ENCODE peak calls at places on chromosomes 6 and 20, in nine cellular contexts. D is DND-41, E is Peyer's patch, R is astrocyte of the spinal cord, V is dorsolateral prefrontal cortex, F is keratinocyte, Y is bronchial epithelial cell, J is foreskin fibroblast, N is BE2C. L is an unnamed sample.

GRCh38 chr6:154535146-154535545 is 24.7 kb upstream of the CNKSR3 start:
- DNase-seq in D (no peak), R (no peak), J (no peak), Y (no peak), E (no peak), N (no peak), V (no peak), F (no peak), L (no peak)

GRCh38 chr6:11974089-11974488 is 38.0 kb upstream of the HIVEP1 start:
- DNase-seq in R (peak), N (no peak), J (no peak), V (no peak), E (no peak), D (no peak), F (no peak), Y (peak), L (no peak)

GRCh38 chr20:20205141-20205861 is 153.0 kb downstream of the CFAP61 start:
- DNase-seq in Y (no peak), D (no peak), N (no peak), J (no peak), E (no peak), V (no peak), F (no peak), R (no peak), L (no peak)

GRCh38 chr20:34883809-34884208 is 7.4 kb downstream of the ACSS2 start:
- DNase-seq in J (no peak), V (no peak), E (no peak), Y (no peak), N (no peak), D (no peak), F (no peak), R (no peak), L (no peak)

GRCh38 chr6:75735491-75736186 is 13.4 kb upstream of the MYO6 start:
- DNase-seq in J (no peak), E (no peak), R (peak), V (no peak), F (no peak), D (no peak), N (no peak), Y (peak), L (no peak)

GRCh38 chr20:916125-916799 is at the start of gene ANGPT4:
- DNase-seq in D (no peak), Y (no peak), F (no peak), J (no peak), V (no peak), E (no peak), R (no peak), N (no peak), L (no peak)

GRCh38 chr6:89148016-89148750 is 2.3 kb downstream of the PM20D2 start:
- DNase-seq in Y (no peak), F (no peak), D (no peak), R (no peak), N (no peak), E (no peak), J (no peak), V (no peak), L (no peak)

GRCh38 chr6:87979737-87980136 is 67.9 kb upstream of the SPACA1 start:
- DNase-seq in J (no peak), E (no peak), D (no peak), F (no peak), Y (no peak), V (no peak), R (no peak), N (no peak), L (no peak)

GRCh38 chr20:53434662-53435061 is 159.0 kb downstream of the ZNF217 start:
- DNase-seq in J (no peak), F (no peak), V (no peak), E (no peak), N (no peak), D (no peak), Y (peak), R (no peak), L (no peak)

GRCh38 chr6:138397128-138397814 is 6.8 kb upstream of the HEBP2 start:
- DNase-seq in D (no peak), R (no peak), E (no peak), V (no peak), J (peak), F (no peak), N (no peak), Y (no peak), L (no peak)

GRCh38 chr6:140319209-140319608 is 944.8 kb upstream of the CITED2 start:
- DNase-seq in F (no peak), J (peak), V (no peak), N (no peak), D (no peak), Y (no peak), E (no peak), R (peak), L (no peak)

GRCh38 chr6:84057908-84058307 is 24.3 kb downstream of the MRAP2 start:
- DNase-seq in V (no peak), N (peak), J (no peak), D (no peak), F (no peak), E (no peak), R (no peak), Y (no peak), L (no peak)

GRCh38 chr6:51554029-51554428 is 533.4 kb downstream of the PKHD1 start:
- DNase-seq in N (peak), Y (no peak), J (no peak), F (no peak), E (no peak), V (no peak), R (no peak), D (no peak), L (no peak)

GRCh38 chr6:36679043-36679821 is 718 bp downstream of the CDKN1A start:
- DNase-seq in J (no peak), F (no peak), N (peak), R (peak), E (peak), Y (no peak), V (no peak), D (no peak), L (peak)

GRCh38 chr6:134035823-134036296 is 16.6 kb downstream of the SLC2A12 start:
- DNase-seq in J (peak), N (no peak), E (no peak), R (peak), Y (peak), F (peak), D (no peak), V (peak), L (no peak)

GRCh38 chr6:126033696-126034095 is 47.4 kb downstream of the TRMT11 start:
- DNase-seq in D (no peak), N (peak), Y (peak), R (peak), F (peak), E (no peak), V (no peak), J (peak), L (no peak)

GRCh38 chr20:37524221-37524700 is 3.2 kb downstream of the NNAT start:
- DNase-seq in F (no peak), N (no peak), V (no peak), D (no peak), R (no peak), J (no peak), E (peak), Y (peak), L (no peak)

GRCh38 chr20:24588047-24588635 is 118.7 kb downstream of the SYNDIG1 start:
- DNase-seq in F (no peak), Y (no peak), J (no peak), V (peak), E (no peak), R (no peak), N (no peak), D (no peak), L (no peak)

GRCh38 chr6:143544019-143544681 is 32.6 kb upstream of the FUCA2 start:
- DNase-seq in D (no peak), F (no peak), R (no peak), J (no peak), N (no peak), Y (no peak), V (no peak), E (no peak), L (no peak)

GRCh38 chr6:166767191-166767590 is 140.1 kb upstream of the RPS6KA2 start:
- DNase-seq in F (no peak), N (no peak), D (no peak), J (no peak), E (no peak), V (no peak), R (no peak), Y (no peak), L (no peak)

GRCh38 chr6:50087231-50087954 is 37.7 kb upstream of the DEFB112 start:
- DNase-seq in V (no peak), J (peak), R (peak), F (peak), N (no peak), Y (peak), E (no peak), D (no peak), L (no peak)

GRCh38 chr20:58374906-58375760 is 13.9 kb upstream of the VAPB start:
- DNase-seq in N (no peak), E (no peak), J (peak), V (no peak), F (no peak), R (peak), D (no peak), Y (no peak), L (no peak)

GRCh38 chr6:14559754-14560527 is 442.4 kb downstream of the CD83 start:
- DNase-seq in F (no peak), Y (peak), E (no peak), V (no peak), R (no peak), J (peak), D (no peak), N (no peak), L (no peak)

GRCh38 chr20:3766381-3766780 is 1.2 kb downstream of the ADISSP start:
- DNase-seq in Y (no peak), D (no peak), R (no peak), J (no peak), V (no peak), F (no peak), N (no peak), E (no peak), L (no peak)

GRCh38 chr20:15200139-15200538 is 862.7 kb upstream of the FLRT3 start:
- DNase-seq in V (no peak), N (no peak), F (no peak), J (no peak), D (no peak), E (no peak), Y (peak), R (no peak), L (no peak)

GRCh38 chr6:167079853-167080297 is 43.0 kb upstream of the CCR6 start:
- DNase-seq in V (no peak), F (no peak), Y (no peak), E (no peak), J (no peak), D (no peak), N (no peak), R (no peak), L (peak)

GRCh38 chr6:93423542-93423941 is 4.2 kb upstream of the EPHA7 start:
- DNase-seq in E (no peak), J (no peak), R (peak), D (peak), N (peak), V (peak), F (no peak), Y (peak), L (no peak)

GRCh38 chr6:100461273-100461919 is 3.3 kb downstream of the SIM1 start:
- DNase-seq in J (no peak), R (peak), Y (no peak), F (no peak), V (no peak), N (no peak), D (no peak), E (no peak), L (no peak)

GRCh38 chr20:16262594-16262993 is 310.7 kb downstream of the KIF16B start:
- DNase-seq in J (no peak), V (no peak), D (no peak), E (no peak), N (no peak), Y (no peak), R (no peak), F (no peak), L (no peak)

GRCh38 chr6:34147906-34148701 is 2.2 kb upstream of the GRM4 start:
- DNase-seq in N (no peak), E (no peak), F (no peak), R (no peak), Y (no peak), V (no peak), J (no peak), D (no peak), L (no peak)

GRCh38 chr6:140960566-140960965 is 1172.2 kb upstream of the GJE1 start:
- DNase-seq in E (no peak), N (no peak), D (no peak), R (peak), J (no peak), Y (peak), V (no peak), F (no peak), L (no peak)

GRCh38 chr6:19204445-19204844 is 632.7 kb upstream of the ID4 start:
- DNase-seq in E (no peak), Y (peak), R (no peak), J (no peak), N (no peak), F (no peak), D (no peak), V (no peak), L (no peak)

GRCh38 chr6:156390621-156391378 is 386.4 kb upstream of the ARID1B start:
- DNase-seq in N (peak), E (no peak), J (no peak), V (no peak), R (no peak), D (no peak), Y (no peak), F (no peak), L (no peak)

GRCh38 chr20:46694484-46694883 is 5.2 kb upstream of the TP53RK start:
- DNase-seq in J (no peak), R (peak), Y (no peak), V (no peak), E (no peak), F (no peak), D (peak), N (no peak), L (no peak)

GRCh38 chr6:37623666-37624065 is 74.0 kb downstream of the MDGA1 start:
- DNase-seq in F (no peak), R (no peak), E (no peak), J (no peak), D (no peak), N (no peak), V (no peak), Y (peak), L (no peak)

GRCh38 chr20:25553819-25554296 is 31.5 kb downstream of the NINL start:
- DNase-seq in E (no peak), N (peak), V (peak), J (peak), Y (no peak), R (peak), D (no peak), F (no peak), L (no peak)

GRCh38 chr6:52788478-52788877 is 15.1 kb downstream of the GSTA1 start:
- DNase-seq in F (no peak), N (no peak), R (no peak), Y (no peak), D (no peak), E (no peak), V (no peak), J (no peak), L (no peak)

GRCh38 chr6:45630314-45630713 is 252.6 kb upstream of the SUPT3H start:
- DNase-seq in N (no peak), Y (no peak), D (no peak), E (no peak), J (no peak), R (no peak), V (no peak), F (no peak), L (no peak)

GRCh38 chr6:45658958-45659357 is 281.2 kb upstream of the SUPT3H start:
- DNase-seq in E (no peak), N (no peak), R (no peak), F (no peak), J (no peak), Y (no peak), D (peak), V (no peak), L (no peak)

GRCh38 chr20:63828951-63829350 is 2.1 kb downstream of the ZBTB46 start:
- DNase-seq in N (no peak), F (no peak), Y (no peak), R (no peak), J (no peak), D (no peak), V (no peak), E (no peak), L (no peak)
- H3K4me3 ChIP-seq in N (no peak), F (no peak), Y (no peak), R (peak), J (no peak), D (no peak), V (peak), E (peak), L (no peak)

GRCh38 chr20:59443558-59443957 is 143.1 kb downstream of the EDN3 start:
- DNase-seq in V (no peak), E (no peak), F (no peak), J (no peak), Y (no peak), R (no peak), D (no peak), N (no peak), L (no peak)
- H3K4me3 ChIP-seq in V (no peak), E (no peak), F (no peak), J (no peak), Y (no peak), R (no peak), D (no peak), N (no peak), L (no peak)

DNA sequence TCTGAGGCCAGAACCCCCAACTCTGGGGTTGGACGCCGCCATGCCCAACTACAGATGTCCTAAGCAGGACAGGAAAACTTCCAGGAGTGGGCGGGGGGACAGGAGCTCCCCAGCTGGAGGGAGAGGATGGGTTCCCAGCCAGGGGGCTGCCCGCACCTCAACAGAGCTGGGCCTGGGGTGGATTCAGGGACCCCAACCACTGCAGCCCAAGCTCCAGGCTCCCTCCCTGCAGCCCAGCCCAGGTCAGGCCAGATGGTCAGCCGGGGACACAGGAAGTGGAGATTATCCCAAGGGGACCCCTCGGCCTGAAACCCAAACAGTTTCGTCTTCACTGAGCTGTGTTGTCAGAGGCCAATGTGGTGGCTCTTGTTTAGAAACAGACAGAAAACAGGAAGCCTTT is 9.4 kb downstream of the LAMA5 start:
- DNase-seq in F (no peak), N (peak), V (no peak), E (no peak), D (no peak), Y (no peak), J (no peak), R (no peak), L (no peak)
- H3K4me3 ChIP-seq in F (no peak), N (no peak), V (no peak), E (peak), D (no peak), Y (no peak), J (no peak), R (no peak), L (no peak)

DNA sequence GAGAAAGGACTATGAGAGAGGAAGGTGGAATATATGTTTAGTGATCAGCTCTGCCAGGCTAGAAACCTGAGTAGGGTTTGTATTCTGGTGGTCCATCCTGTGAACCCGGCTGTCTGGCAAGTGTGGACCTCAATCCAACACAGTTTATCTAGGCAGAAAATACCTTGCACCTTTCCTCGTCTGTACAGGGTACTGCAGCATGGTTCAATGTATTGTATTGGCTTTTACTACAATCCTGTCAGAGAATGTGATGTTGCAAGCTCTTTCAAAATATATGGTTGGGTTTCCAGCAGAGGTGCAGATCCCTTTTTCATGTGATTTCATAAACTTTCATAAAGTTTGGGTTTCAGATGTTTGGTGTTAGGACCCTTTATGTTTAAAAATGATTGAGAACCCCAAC is 106.7 kb downstream of the RTN4IP1 start:
- DNase-seq in N (no peak), J (no peak), D (no peak), Y (no peak), E (no peak), R (no peak), F (no peak), V (no peak), L (no peak)
- H3K4me3 ChIP-seq in N (no peak), J (no peak), D (peak), Y (no peak), E (peak), R (no peak), F (no peak), V (no peak), L (peak)

DNA sequence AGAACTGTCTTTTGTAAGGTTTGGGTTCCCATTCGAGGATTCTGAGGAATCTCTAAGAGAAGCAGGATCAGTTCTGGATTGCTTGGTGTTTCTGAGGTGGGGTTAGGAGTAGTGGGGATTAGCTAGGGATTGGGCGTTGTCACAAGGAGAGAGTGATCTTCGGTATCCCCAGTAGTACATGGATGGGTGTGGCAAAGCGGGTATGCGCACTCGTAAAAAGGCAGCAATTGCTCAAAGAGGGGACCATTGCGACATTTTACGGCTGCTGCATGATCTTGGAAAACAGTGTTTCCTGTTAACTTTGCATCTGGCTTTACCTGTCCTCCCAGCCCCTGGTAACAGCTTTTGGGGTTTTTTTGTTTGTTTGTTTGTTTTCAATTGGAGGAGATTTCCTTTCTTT is 9.7 kb upstream of the ZSCAN9 start:
- DNase-seq in F (no peak), V (no peak), D (no peak), E (no peak), N (no peak), Y (no peak), J (no peak), R (no peak), L (no peak)
- H3K4me3 ChIP-seq in F (no peak), V (no peak), D (no peak), E (peak), N (no peak), Y (no peak), J (no peak), R (no peak), L (no peak)

DNA sequence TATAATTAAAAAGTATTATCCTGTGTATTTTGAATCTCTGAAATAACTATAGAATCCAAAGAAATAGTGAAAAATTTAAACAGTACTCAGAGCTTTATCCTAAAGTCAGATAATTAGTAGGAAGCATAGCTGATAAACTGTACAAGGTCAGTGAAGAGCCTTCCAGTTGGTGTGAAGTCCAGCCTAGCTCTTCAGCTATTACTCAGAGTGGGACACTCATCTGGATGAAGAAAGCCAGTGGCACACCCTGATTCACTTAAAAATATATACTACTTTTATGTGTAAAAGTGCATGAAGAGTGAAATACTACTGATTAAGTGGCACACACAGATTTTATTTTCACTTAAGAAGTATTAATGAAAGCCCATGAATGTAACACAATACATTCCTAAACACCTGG is 3.1 kb downstream of the IFNGR1 start:
- DNase-seq in F (no peak), J (no peak), V (no peak), R (no peak), N (no peak), Y (peak), E (no peak), D (no peak), L (no peak)
- H3K4me3 ChIP-seq in F (peak), J (no peak), V (peak), R (no peak), N (no peak), Y (peak), E (peak), D (no peak), L (no peak)

GRCh38 chr6:26332408-26332807 is 32.6 kb upstream of the BTN3A2 start:
- DNase-seq in E (no peak), N (no peak), J (no peak), R (no peak), D (no peak), Y (no peak), F (no peak), V (no peak), L (no peak)
- H3K4me3 ChIP-seq in E (no peak), N (peak), J (peak), R (peak), D (no peak), Y (peak), F (no peak), V (no peak), L (no peak)

DNA sequence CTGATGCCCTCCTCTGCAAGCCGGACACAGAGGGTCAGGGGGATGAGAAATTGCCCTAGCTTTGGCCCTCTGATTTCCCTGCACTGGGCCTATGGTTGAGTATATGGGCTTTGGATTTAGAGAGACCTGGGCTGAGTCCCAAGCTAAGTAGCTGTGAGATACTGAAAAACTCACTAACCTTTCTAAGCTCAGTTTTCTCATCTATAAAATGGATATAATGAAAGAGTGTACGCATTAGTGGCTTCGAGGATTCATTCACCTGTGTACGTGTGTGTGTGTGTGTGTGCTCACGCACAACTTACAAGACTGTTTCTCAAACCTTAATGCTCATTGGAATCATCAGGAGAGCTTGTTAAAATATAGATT is 12.7 kb upstream of the RBPJL start:
- DNase-seq in R (no peak), N (no peak), F (no peak), D (no peak), E (no peak), Y (no peak), V (no peak), J (no peak), L (no peak)
- H3K4me3 ChIP-seq in R (peak), N (peak), F (no peak), D (no peak), E (peak), Y (no peak), V (peak), J (no peak), L (peak)

GRCh38 chr6:26030716-26031115 is 56.5 kb upstream of the HFE start:
- DNase-seq in V (no peak), N (no peak), J (no peak), Y (no peak), D (no peak), R (no peak), E (no peak), F (no peak), L (no peak)
- H3K4me3 ChIP-seq in V (no peak), N (peak), J (peak), Y (no peak), D (peak), R (peak), E (no peak), F (peak), L (no peak)

L was measured in CD8-positive, alpha-beta T cell.